ENCODE peak calls at places on chromosomes 12 and 14, in ten cellular contexts. W is neuronal stem cell, P is neural progenitor cell, A is tibial artery, K is adrenal gland, I is right lobe of liver, D is GM23248, H is PC-3, C is endothelial cell of umbilical vein, E is transverse colon. O is an unnamed sample.

GRCh38 chr14:104436741-104437701 is 142.5 kb upstream of the C14orf180 start:
- DNase-seq in W (no peak), P (no peak), A (no peak), K (no peak), I (peak; percentile 21), D (no peak), H (no peak), C (no peak), E (peak; percentile 6), O (no peak)

GRCh38 chr14:105152794-105153241 is 15.8 kb downstream of the JAG2 start:
- DNase-seq in W (no peak), P (no peak), A (no peak), K (no peak), I (no peak), D (no peak), H (no peak), C (no peak), E (no peak), O (no peak)

GRCh38 chr14:32939254-32940065 is 781 bp downstream of the NPAS3 start:
- DNase-seq in W (peak; percentile 59), P (peak; percentile 87), A (peak; percentile 80), K (peak; percentile 85), I (peak; percentile 82), D (peak; percentile 86), H (peak; percentile 63), C (peak; percentile 68), E (peak; percentile 70), O (peak; percentile 49)

GRCh38 chr14:102557434-102558226 is 34.8 kb upstream of the RCOR1 start:
- DNase-seq in W (no peak), P (no peak), A (no peak), K (no peak), I (no peak), D (no peak), H (no peak), C (no peak), E (no peak), O (no peak)

GRCh38 chr12:132251310-132251709 is 78.1 kb downstream of the GALNT9 start:
- DNase-seq in W (no peak), P (no peak), A (no peak), K (no peak), I (no peak), D (no peak), H (no peak), C (no peak), E (no peak), O (no peak)

GRCh38 chr12:3837049-3837448 is 36.1 kb downstream of the PARP11 start:
- DNase-seq in W (no peak), P (peak; percentile 29), A (no peak), K (no peak), I (no peak), D (no peak), H (no peak), C (no peak), E (no peak), O (no peak)

GRCh38 chr14:34220921-34221320 is 241.1 kb downstream of the SPTSSA start:
- DNase-seq in W (no peak), P (peak; percentile 17), A (no peak), K (no peak), I (no peak), D (no peak), H (no peak), C (no peak), E (no peak), O (no peak)

GRCh38 chr12:18382486-18382885 is 121.2 kb downstream of the PIK3C2G start:
- DNase-seq in W (no peak), P (no peak), A (no peak), K (no peak), I (no peak), D (peak; percentile 50), H (no peak), C (no peak), E (no peak), O (no peak)

DNA sequence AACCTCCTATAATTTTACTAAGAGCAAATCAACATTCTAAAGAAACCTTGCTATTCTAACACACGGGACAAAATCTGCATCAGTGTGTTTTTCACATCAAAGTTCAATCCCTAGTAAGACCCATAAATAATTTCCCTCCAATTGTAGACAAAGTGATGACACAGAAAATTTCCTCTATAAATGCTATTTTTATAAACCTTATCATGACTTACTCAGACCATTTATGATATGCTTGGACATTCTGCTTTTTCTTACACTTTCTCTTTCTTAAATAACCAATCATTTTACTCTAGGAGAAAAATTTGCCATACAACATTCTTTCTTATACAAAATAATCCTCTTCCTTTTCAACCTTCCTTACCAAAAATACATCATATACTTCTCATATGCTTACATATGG is 67.0 kb downstream of the SDR9C7 start:
- DNase-seq in W (no peak), P (no peak), A (no peak), K (no peak), I (no peak), D (no peak), H (peak; percentile 3), C (no peak), E (no peak), O (no peak)
- H3K9me3 ChIP-seq in W (peaks cover 18% of the 10 kb centered on the region), P (peaks cover 45% of the 10 kb centered on the region), A (peaks cover 34% of the 10 kb centered on the region), K (no peaks in the 10 kb centered on the region), I (peaks cover 4% of the 10 kb centered on the region), D (no peaks in the 10 kb centered on the region), H (peaks cover 47% of the 10 kb centered on the region), C (no peaks in the 10 kb centered on the region), E (peaks cover 36% of the 10 kb centered on the region), O (peaks cover 29% of the 10 kb centered on the region)

GRCh38 chr14:24238123-24238522 is 4.3 kb downstream of the TINF2 start:
- DNase-seq in W (no peak), P (no peak), A (no peak), K (no peak), I (no peak), D (no peak), H (peak; percentile 48), C (no peak), E (no peak), O (no peak)

GRCh38 chr14:24241829-24242443 is 487 bp downstream of the TINF2 start:
- DNase-seq in W (no peak), P (peak; percentile 98), A (peak; percentile 90), K (peak; percentile 94), I (peak; percentile 96), D (peak; percentile 99), H (peak; percentile 95), C (no peak), E (peak; percentile 95), O (peak; percentile 99)

GRCh38 chr14:24237463-24237955 is 4.8 kb downstream of the GMPR2 start:
- DNase-seq in W (no peak), P (no peak), A (no peak), K (no peak), I (no peak), D (no peak), H (no peak), C (no peak), E (no peak), O (no peak)

GRCh38 chr14:24238527-24239037 is 3.8 kb downstream of the TINF2 start:
- DNase-seq in W (no peak), P (no peak), A (no peak), K (no peak), I (no peak), D (no peak), H (no peak), C (no peak), E (no peak), O (no peak)

DNA sequence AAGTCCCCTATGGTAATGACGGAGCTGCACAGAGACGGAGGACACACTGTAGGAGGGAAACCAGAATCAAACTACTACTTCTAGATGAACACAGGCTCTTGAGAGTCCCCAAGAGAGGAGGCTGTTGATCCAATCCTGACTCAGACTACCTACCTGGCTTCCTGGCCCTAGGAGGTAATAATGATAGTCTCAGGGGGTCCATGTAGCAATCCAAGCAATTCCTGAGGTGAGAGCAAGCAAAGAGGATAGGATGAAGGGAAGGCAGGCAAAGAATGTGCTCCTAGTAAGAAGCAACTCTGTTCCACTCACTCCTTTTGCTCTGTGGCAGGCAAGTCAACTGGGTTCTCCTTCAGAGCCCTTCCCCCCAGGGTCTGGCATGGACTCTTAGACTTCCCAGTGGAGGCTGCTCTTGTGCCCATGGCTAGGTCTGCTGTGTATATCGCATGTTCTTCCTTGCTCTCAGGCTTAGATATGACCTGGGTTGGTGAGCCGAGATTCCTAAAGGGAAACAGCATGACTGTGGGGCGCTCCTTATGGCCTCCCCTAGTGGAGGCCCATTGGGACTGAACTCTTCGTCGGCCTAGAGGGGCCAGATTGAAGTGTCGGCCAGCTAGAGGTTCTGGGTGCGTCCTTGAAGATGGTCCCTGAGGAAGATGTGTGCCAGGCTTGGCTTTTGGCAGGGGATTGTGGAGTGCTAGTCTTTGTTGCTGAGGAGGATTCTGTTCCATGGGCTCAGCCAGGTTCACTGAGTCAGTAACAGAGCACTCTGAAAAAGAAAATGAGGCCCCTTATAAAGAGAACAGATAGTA is 2.1 kb downstream of the TINF2 start:
- DNase-seq in W (no peak), P (no peak), A (no peak), K (no peak), I (no peak), D (no peak), H (no peak), C (no peak), E (no peak), O (no peak)
- H3K36me3 ChIP-seq in W (peaks cover 40% of the 10 kb centered on the region), P (no peaks in the 10 kb centered on the region), A (peaks cover 57% of the 10 kb centered on the region), K (peaks cover 58% of the 10 kb centered on the region), I (peaks cover 39% of the 10 kb centered on the region), D (peaks cover 37% of the 10 kb centered on the region), H (peaks cover 45% of the 10 kb centered on the region), C (peaks cover 8% of the 10 kb centered on the region), E (no peaks in the 10 kb centered on the region), O (peaks cover 61% of the 10 kb centered on the region)

GRCh38 chr14:101332281-101332680 is 229.0 kb upstream of the DIO3 start:
- DNase-seq in W (no peak), P (no peak), A (no peak), K (no peak), I (no peak), D (no peak), H (no peak), C (no peak), E (no peak), O (no peak)

GRCh38 chr14:101330416-101331140 is 230.7 kb upstream of the DIO3 start:
- DNase-seq in W (no peak), P (no peak), A (no peak), K (no peak), I (peak; percentile 47), D (no peak), H (no peak), C (no peak), E (no peak), O (no peak)

GRCh38 chr14:101325319-101325718 is 236.0 kb upstream of the DIO3 start:
- DNase-seq in W (no peak), P (no peak), A (no peak), K (no peak), I (no peak), D (no peak), H (no peak), C (no peak), E (no peak), O (no peak)

GRCh38 chr14:101331141-101331525 is 230.2 kb upstream of the DIO3 start:
- DNase-seq in W (no peak), P (no peak), A (no peak), K (no peak), I (no peak), D (no peak), H (no peak), C (no peak), E (no peak), O (no peak)

DNA sequence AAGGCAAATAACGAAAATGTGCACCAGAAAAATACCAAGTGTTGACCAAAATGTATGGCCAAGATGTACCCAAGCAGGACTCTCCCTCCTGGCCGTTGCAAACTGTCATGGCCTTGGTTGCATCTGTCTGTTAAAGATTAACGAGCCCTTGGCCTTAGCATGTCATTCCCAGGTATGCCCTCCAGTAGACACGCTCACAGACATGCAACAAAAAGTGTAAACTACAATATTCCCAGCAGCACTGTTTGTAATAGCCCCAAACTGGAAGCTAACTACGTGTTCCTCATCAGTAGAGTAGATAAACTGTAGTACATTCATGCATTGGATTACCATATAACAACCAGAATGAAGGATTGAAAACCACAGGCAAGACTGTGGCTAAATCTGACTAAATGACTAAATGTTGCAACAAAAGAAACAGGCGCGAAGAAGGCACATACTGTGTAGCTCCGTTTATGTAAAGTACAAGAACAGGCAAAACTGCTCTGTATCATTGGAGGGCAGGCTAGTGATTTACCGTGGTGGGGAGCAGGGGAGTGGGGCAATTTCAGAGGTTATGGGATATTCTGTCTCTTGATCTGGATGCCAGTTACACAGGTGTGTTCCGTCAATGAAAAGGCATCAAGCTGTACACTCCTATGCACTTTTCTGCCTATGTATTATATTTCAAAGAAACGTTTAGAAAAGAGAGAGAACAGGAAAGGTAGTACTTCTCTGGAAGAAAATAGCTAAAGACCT is 232.7 kb upstream of the DIO3 start:
- DNase-seq in W (no peak), P (no peak), A (no peak), K (no peak), I (peak; percentile 35), D (no peak), H (no peak), C (no peak), E (no peak), O (no peak)
- H3K9me3 ChIP-seq in W (peaks cover 4% of the 10 kb centered on the region), P (no peaks in the 10 kb centered on the region), A (peaks cover 13% of the 10 kb centered on the region), K (no peaks in the 10 kb centered on the region), I (no peaks in the 10 kb centered on the region), D (no peaks in the 10 kb centered on the region), H (peaks cover 12% of the 10 kb centered on the region), C (no peaks in the 10 kb centered on the region), E (peaks cover 13% of the 10 kb centered on the region), O (no peaks in the 10 kb centered on the region)

GRCh38 chr14:52878469-52878868 is 72.4 kb downstream of the FERMT2 start:
- DNase-seq in W (no peak), P (no peak), A (no peak), K (no peak), I (no peak), D (peak; percentile 23), H (no peak), C (no peak), E (no peak), O (no peak)

GRCh38 chr14:52876311-52876710 is 74.5 kb downstream of the FERMT2 start:
- DNase-seq in W (no peak), P (no peak), A (no peak), K (no peak), I (no peak), D (peak; percentile 76), H (no peak), C (no peak), E (no peak), O (peak; percentile 33)

GRCh38 chr14:52878946-52879345 is 71.9 kb downstream of the FERMT2 start:
- DNase-seq in W (no peak), P (no peak), A (no peak), K (no peak), I (no peak), D (no peak), H (no peak), C (no peak), E (no peak), O (no peak)

GRCh38 chr14:52876806-52877205 is 74.0 kb downstream of the FERMT2 start:
- DNase-seq in W (no peak), P (no peak), A (no peak), K (no peak), I (no peak), D (peak; percentile 8), H (no peak), C (no peak), E (no peak), O (no peak)

DNA sequence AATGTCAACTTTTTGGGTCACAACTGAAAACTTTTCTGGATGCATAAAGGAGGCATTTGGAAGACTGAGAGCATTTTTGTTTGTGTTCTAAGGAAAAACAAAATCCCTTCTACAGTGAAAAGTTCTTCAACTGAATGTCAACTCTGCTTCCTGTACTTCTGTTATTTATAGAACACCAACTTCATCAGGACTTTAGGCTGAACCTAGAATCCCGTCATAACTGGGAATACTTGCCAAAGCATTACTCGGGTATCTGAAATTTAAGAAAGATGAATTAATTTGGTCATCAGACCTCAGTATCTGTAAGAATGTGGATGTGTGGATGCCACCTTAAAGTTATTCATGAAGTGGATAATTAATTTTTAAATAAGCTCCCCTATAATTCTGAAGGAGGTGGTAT is 73.2 kb downstream of the FERMT2 start:
- DNase-seq in W (no peak), P (no peak), A (no peak), K (no peak), I (no peak), D (peak; percentile 74), H (no peak), C (peak; percentile 15), E (no peak), O (no peak)
- H3K36me3 ChIP-seq in W (peaks cover 14% of the 10 kb centered on the region), P (peaks cover 34% of the 10 kb centered on the region), A (peaks cover 25% of the 10 kb centered on the region), K (peaks cover 22% of the 10 kb centered on the region), I (peaks cover 37% of the 10 kb centered on the region), D (peaks cover 64% of the 10 kb centered on the region), H (peaks cover 17% of the 10 kb centered on the region), C (peaks cover 23% of the 10 kb centered on the region), E (no peaks in the 10 kb centered on the region), O (peaks cover 89% of the 10 kb centered on the region)

O was measured in SJSA1.